ENCODE peak calls at places on chromosomes 7 and 10, in five cellular contexts. E, R, H, U and P are unnamed samples.
A peak's percentile ranks its signal among the peaks of the same experiment; 100 is the strongest.

GRCh38 chr7:3028071-3028766 is 15.4 kb downstream of the CARD11 start:
- DNase-seq in H (peak; percentile 62), E (no peak), U (peak; percentile 66), R (peak; percentile 64), P (no peak)

GRCh38 chr7:65832281-65832680 is 40.6 kb upstream of the VKORC1L1 start:
- DNase-seq in U (peak; percentile 35), R (no peak), H (no peak), E (no peak), P (no peak)

GRCh38 chr10:46523119-46523880 is 33.2 kb downstream of the GPRIN2 start:
- DNase-seq in U (no peak), R (peak; percentile 94), E (peak; percentile 41), H (peak; percentile 74), P (no peak)

GRCh38 chr10:125554016-125554703 is 128.8 kb downstream of the TEX36 start:
- DNase-seq in E (no peak), R (no peak), H (no peak), U (no peak), P (no peak)

GRCh38 chr7:75534727-75535307 is 42.7 kb downstream of the SPDYE5 start:
- DNase-seq in U (peak; percentile 32), H (no peak), E (no peak), R (no peak), P (no peak)

GRCh38 chr10:131900350-131901152 is at the start of gene PPP2R2D:
- DNase-seq in H (peak; percentile 82), U (peak; percentile 81), R (peak; percentile 92), E (peak; percentile 94), P (peak; percentile 82)

GRCh38 chr7:112594397-112594796 is 113.6 kb downstream of the LSMEM1 start:
- DNase-seq in U (no peak), R (no peak), E (no peak), H (no peak), P (no peak)

GRCh38 chr10:47370878-47371277 is 13.2 kb downstream of the ZNF488 start:
- DNase-seq in E (no peak), R (no peak), U (no peak), H (no peak), P (no peak)

GRCh38 chr7:47087866-47088265 is 494.0 kb downstream of the TNS3 start:
- DNase-seq in R (no peak), E (no peak), H (peak; percentile 31), U (peak; percentile 48), P (no peak)

GRCh38 chr10:86188796-86189558 is 177.6 kb downstream of the GRID1 start:
- DNase-seq in R (no peak), U (no peak), H (no peak), E (no peak), P (no peak)

GRCh38 chr10:130782467-130782866 is 529.1 kb downstream of the TCERG1L start:
- DNase-seq in H (no peak), R (no peak), E (no peak), U (no peak), P (no peak)

GRCh38 chr10:95445837-95446347 is 115.3 kb downstream of the SORBS1 start:
- DNase-seq in R (peak; percentile 92), U (peak; percentile 58), E (no peak), H (no peak), P (peak; percentile 69)

GRCh38 chr10:77531441-77532001 is 106.1 kb downstream of the KCNMA1 start:
- DNase-seq in R (peak; percentile 90), U (peak; percentile 91), E (no peak), H (peak; percentile 36), P (no peak)

GRCh38 chr10:123144697-123145541 is 3.0 kb upstream of the HMX2 start:
- DNase-seq in E (no peak), H (no peak), U (no peak), R (no peak), P (no peak)

GRCh38 chr10:33126742-33127141 is 168.7 kb upstream of the ITGB1 start:
- DNase-seq in U (no peak), R (no peak), E (no peak), H (no peak), P (no peak)
- H3K27ac ChIP-seq in U (peak overlapping the region; percentile 59), R (peak overlapping the region; percentile 95), E (peak overlapping the region; percentile 41), H (peak overlapping the region; percentile 98), P (no peak overlapping the region)

DNA sequence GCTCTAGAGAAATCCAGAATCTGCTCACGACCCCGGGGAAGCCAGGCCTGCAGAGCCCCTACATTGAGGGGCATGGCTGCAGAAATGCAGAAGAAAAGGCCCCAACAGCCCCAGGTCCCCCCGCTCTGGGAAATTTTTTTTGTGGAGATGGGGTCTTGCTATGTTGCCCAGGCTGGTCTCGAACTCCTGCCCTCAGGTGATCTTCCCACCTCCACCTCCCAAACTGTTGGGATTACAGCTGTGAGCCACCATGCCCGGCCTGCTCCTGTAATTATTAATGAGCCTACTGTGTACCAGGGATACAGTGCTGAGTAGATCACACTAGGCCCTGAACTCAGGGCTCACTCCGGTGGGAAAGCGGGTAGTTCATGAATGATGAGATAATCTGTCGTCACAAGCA is 29.9 kb downstream of the TNRC18 start:
- DNase-seq in U (no peak), H (no peak), E (no peak), R (no peak), P (no peak)
- H3K27ac ChIP-seq in U (no peak overlapping the region), H (no peak overlapping the region), E (no peak overlapping the region), R (no peak overlapping the region), P (no peak overlapping the region)

DNA sequence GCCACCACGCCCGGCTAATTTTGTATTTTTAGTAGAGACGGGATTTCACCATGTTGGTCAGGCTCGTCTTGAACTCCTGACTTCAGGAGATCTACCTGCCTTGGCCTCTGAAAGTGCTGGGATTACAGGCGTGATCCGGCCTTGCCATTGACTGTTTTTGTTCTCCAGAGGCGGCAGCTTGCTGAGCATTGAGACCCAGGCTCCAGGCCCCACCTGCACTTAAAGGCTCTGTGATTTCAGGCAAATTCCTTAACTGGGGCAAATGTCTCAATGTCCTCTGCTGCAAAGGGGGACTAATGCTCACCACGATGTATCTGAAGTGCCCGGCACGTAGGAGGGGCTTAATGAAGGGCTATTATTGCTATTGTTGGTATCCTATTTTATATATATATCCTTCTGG is 29.0 kb downstream of the TRIM8 start:
- DNase-seq in R (no peak), E (no peak), H (no peak), U (no peak), P (no peak)
- H3K27ac ChIP-seq in R (no peak overlapping the region), E (peak overlapping the region; percentile 81), H (peak overlapping the region; percentile 43), U (no peak overlapping the region), P (peak overlapping the region; percentile 84)

GRCh38 chr7:50690541-50691011 is 92.1 kb downstream of the GRB10 start:
- DNase-seq in E (no peak), R (no peak), U (no peak), H (no peak), P (no peak)
- H3K27ac ChIP-seq in E (no peak overlapping the region), R (no peak overlapping the region), U (no peak overlapping the region), H (no peak overlapping the region), P (peak overlapping the region; percentile 80)